ENCODE peak calls at places on chromosomes 12 and 14, in seven cellular contexts. S is mesendoderm, P is IMR-90, Q is mesenchymal stem cell, H is neuronal stem cell, A is H1, D is H9. U is an unnamed sample.
A peak's percentile ranks its signal among the peaks of the same experiment; 100 is the strongest.

GRCh38 chr12:94062796-94063635 is 85.4 kb upstream of the PLXNC1 start:
- DNase-seq in S (no peak), P (no peak), Q (no peak), H (no peak), A (no peak), D (no peak), U (no peak)

GRCh38 chr12:52022841-52023181 is 16.1 kb downstream of the TAMALIN start:
- DNase-seq in S (peak; percentile 50), P (no peak), Q (no peak), H (no peak), A (no peak), D (peak; percentile 83), U (no peak)

GRCh38 chr14:77032854-77033621 is 4.5 kb upstream of the IRF2BPL start:
- DNase-seq in S (peak; percentile 96), P (peak; percentile 98), Q (peak; percentile 99), H (peak; percentile 75), A (peak; percentile 81), D (peak; percentile 82), U (peak; percentile 98)

GRCh38 chr12:121789233-121789781 is 4.2 kb downstream of the RHOF start:
- DNase-seq in S (no peak), P (no peak), Q (no peak), H (no peak), A (no peak), D (no peak), U (no peak)

GRCh38 chr12:109527489-109528123 is 45.7 kb downstream of the MMAB start:
- DNase-seq in S (no peak), P (no peak), Q (no peak), H (no peak), A (no peak), D (no peak), U (no peak)

GRCh38 chr12:11862794-11863193 is 207.9 kb upstream of the BCL2L14 start:
- DNase-seq in S (peak; percentile 42), P (peak; percentile 71), Q (peak; percentile 67), H (no peak), A (no peak), D (no peak), U (peak; percentile 39)

GRCh38 chr12:42612258-42612608 is 22.7 kb upstream of the PRICKLE1 start:
- DNase-seq in S (no peak), P (no peak), Q (no peak), H (no peak), A (no peak), D (no peak), U (no peak)

GRCh38 chr12:27549801-27550652 is 26.0 kb downstream of the PPFIBP1 start:
- DNase-seq in S (peak; percentile 86), P (peak; percentile 97), Q (peak; percentile 97), H (no peak), A (no peak), D (peak; percentile 50), U (peak; percentile 88)

GRCh38 chr12:70660620-70661219 is 23.5 kb upstream of the PTPRB start:
- DNase-seq in S (no peak), P (peak; percentile 77), Q (peak; percentile 32), H (no peak), A (no peak), D (no peak), U (peak; percentile 3)

GRCh38 chr14:102817942-102818940 is 41.0 kb downstream of the TRAF3 start:
- DNase-seq in S (no peak), P (peak; percentile 54), Q (no peak), H (no peak), A (no peak), D (no peak), U (no peak)

GRCh38 chr14:33855672-33856071 is 95.2 kb downstream of the EGLN3 start:
- DNase-seq in S (peak; percentile 73), P (no peak), Q (no peak), H (no peak), A (no peak), D (no peak), U (no peak)

GRCh38 chr12:14950421-14950820 is 11.0 kb downstream of the ARHGDIB start:
- DNase-seq in S (no peak), P (no peak), Q (no peak), H (no peak), A (no peak), D (no peak), U (no peak)

GRCh38 chr12:14948672-14949071 is 10.3 kb upstream of the ERP27 start:
- DNase-seq in S (peak; percentile 82), P (peak; percentile 89), Q (peak; percentile 90), H (no peak), A (no peak), D (no peak), U (peak; percentile 42)

GRCh38 chr12:14949631-14950030 is 11.3 kb upstream of the ERP27 start:
- DNase-seq in S (no peak), P (no peak), Q (no peak), H (no peak), A (no peak), D (no peak), U (no peak)

GRCh38 chr12:14952295-14952995 is 9.0 kb downstream of the ARHGDIB start:
- DNase-seq in S (peak; percentile 27), P (peak; percentile 98), Q (peak; percentile 99), H (no peak), A (no peak), D (no peak), U (peak; percentile 96)

DNA sequence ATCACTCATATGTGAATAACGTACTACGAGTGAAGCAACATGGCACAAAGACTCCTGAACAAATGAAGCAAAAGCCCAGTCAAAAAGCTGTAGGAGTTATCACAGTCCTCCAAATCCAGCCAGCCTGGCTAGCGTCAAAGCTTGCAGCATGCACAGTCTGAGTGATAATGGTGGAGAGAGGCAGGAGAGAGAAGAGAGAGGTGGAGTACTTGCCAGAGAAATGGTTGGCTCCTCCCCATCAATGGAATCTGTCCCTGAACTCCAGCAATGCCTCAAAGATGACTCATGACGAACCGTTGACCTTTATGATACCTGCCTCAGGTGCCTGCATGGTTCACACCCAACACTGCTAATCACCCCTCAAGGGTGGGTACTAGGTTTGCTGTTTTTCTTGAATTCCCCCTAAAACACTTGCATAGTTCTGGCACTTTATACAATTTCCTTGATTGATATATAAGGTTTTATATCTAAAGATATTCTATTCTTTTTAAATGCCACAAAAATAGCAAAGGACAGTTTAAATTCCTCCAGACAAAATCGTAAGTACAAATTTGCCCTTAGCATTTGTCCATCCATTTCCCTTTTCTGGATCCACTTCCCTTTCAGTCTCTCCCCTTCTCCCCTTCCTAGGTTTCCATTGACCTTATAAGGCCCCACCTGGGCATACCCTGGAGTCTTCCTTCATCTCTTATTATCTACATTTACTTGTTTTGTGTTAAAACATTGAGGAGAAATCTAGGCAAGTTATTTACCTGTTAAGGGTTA is 10.2 kb downstream of the ARHGDIB start:
- DNase-seq in S (peak; percentile 94), P (no peak), Q (no peak), H (peak; percentile 21), A (no peak), D (peak; percentile 70), U (peak; percentile 97)
- H2BK120ac ChIP-seq in S (no peak overlapping the region), P (peak overlapping the region; percentile 85), Q (no peak overlapping the region), H (no peak overlapping the region), A (no peak overlapping the region), D (no peak overlapping the region), U (no peak overlapping the region)

DNA sequence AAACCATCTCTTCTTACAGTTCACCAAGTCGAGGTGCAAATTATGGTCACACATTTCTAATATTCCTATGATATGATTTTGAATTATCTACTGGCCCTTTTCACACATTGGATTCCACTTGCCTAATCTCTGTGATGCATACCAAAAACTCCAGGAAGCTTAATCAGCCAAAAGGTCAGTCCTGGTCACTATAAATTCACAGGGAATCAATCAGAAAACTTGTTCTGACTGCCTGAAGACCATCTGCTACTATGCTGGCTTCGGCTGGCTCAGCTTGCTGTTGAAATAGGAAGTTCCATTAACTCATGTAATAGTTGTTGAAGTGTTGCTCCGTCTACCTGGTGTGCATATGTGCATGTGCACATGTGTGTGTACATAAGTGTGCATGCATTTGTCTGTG is 142.8 kb upstream of the FLRT2 start:
- DNase-seq in S (peak; percentile 23), P (no peak), Q (no peak), H (no peak), A (no peak), D (no peak), U (no peak)
- H2BK120ac ChIP-seq in S (no peak overlapping the region), P (no peak overlapping the region), Q (no peak overlapping the region), H (no peak overlapping the region), A (no peak overlapping the region), D (no peak overlapping the region), U (no peak overlapping the region)

DNA sequence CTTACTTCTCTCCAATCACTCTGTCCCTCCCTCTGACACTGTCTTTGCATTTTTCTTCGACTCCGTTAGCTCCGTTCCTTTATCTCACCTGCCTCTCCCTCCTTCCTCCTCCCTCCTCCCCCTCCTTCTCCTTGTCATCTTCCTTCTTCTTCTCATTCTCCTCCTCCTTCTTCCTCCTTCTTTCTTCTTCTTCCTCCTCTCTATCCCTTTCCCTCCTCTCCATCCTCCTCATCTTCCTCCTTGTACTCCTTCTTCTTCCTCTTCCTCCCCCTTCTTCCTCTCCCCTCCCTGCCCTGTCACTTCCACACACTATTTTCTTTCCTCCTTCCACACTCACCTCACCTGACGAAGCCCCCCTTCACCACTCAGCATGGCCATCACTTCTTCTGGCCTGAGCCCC is 53.0 kb downstream of the HSPB8 start:
- DNase-seq in S (no peak), P (no peak), Q (no peak), H (no peak), A (no peak), D (no peak), U (no peak)
- H2BK120ac ChIP-seq in S (no peak overlapping the region), P (no peak overlapping the region), Q (no peak overlapping the region), H (no peak overlapping the region), A (no peak overlapping the region), D (no peak overlapping the region), U (no peak overlapping the region)

GRCh38 chr12:19925881-19926665 is 442.3 kb upstream of the PDE3A start:
- DNase-seq in S (no peak), P (no peak), Q (no peak), H (no peak), A (no peak), D (no peak), U (no peak)
- H2BK120ac ChIP-seq in S (no peak overlapping the region), P (no peak overlapping the region), Q (no peak overlapping the region), H (no peak overlapping the region), A (no peak overlapping the region), D (no peak overlapping the region), U (no peak overlapping the region)

DNA sequence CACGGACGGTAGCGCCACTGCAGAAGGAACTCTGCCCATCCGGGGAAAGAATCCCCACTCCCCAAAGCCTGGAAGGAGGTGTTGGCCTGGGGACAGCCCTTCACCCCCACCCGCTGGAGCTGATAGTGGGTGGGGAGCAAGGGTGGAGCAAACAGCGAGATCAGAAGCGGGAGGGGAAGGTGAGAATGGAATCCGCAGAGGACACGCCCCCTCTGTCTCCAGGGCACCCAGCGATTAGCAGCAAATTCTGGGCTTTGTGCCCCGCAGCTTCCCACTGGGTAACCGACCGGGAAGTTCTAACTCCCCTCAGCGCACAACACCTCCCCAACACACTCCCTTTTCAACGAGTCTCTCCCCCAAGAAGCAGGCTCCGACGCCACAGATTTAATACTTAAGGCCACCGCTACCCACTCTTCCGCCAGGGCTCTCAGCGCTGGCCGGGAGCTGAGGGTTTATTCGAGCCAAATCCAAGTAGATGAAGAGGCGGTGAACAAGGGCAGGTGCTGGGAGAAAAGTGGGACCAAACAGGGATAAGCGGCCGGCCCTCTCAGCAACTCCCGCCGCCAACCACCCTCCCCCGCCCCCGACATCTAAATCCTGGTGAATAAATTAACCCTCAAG is 1.3 kb downstream of the SLC25A29 start:
- DNase-seq in S (peak; percentile 80), P (peak; percentile 22), Q (peak; percentile 50), H (no peak), A (peak; percentile 73), D (peak; percentile 83), U (peak; percentile 18)
- H2BK120ac ChIP-seq in S (no peak overlapping the region), P (no peak overlapping the region), Q (no peak overlapping the region), H (no peak overlapping the region), A (no peak overlapping the region), D (no peak overlapping the region), U (no peak overlapping the region)

DNA sequence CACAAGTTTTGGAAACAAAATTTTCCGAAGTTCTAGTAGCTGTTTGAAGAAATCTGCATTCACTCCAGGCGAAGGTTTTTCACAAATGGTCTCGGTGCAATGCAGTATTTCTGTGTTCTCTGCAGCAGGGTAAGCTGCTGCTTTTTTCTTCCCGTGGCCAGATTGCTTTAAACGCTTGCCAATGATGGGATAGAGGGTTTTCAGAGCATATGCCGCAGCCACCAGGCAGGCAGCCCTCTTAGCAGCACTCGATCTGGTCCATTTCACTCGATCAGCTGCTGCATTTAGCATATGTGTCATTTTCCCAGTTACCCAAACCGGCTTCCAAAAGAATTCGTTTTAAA is 315 bp downstream of the ABCD2 start:
- DNase-seq in S (no peak), P (no peak), Q (no peak), H (no peak), A (no peak), D (no peak), U (no peak)
- H2BK120ac ChIP-seq in S (no peak overlapping the region), P (no peak overlapping the region), Q (peak overlapping the region; percentile 34), H (no peak overlapping the region), A (no peak overlapping the region), D (no peak overlapping the region), U (no peak overlapping the region)

U was measured in trophoblast cell.